ENCODE peak calls at places on chromosome 21, in four cellular contexts. W, O, Z and B are unnamed samples.

GRCh38 chr21:46297311-46298082 is 11.4 kb downstream of the YBEY start:
- DNase-seq in W (peak), O (no peak), Z (no peak), B (no peak)

GRCh38 chr21:45154511-45155508 is 80.4 kb downstream of the ADARB1 start:
- DNase-seq in W (no peak), O (peak), Z (no peak), B (no peak)

GRCh38 chr21:40886931-40887330 is 40.0 kb upstream of the DSCAM start:
- DNase-seq in W (no peak), O (no peak), Z (peak), B (no peak)

GRCh38 chr21:35232545-35233176 is 183.6 kb upstream of the RUNX1 start:
- DNase-seq in W (peak), O (no peak), Z (no peak), B (no peak)

GRCh38 chr21:34640858-34641257 is 25.9 kb upstream of the RCAN1 start:
- DNase-seq in W (peak), O (no peak), Z (no peak), B (no peak)

GRCh38 chr21:27189870-27190269 is 223.0 kb upstream of the ADAMTS5 start:
- DNase-seq in W (no peak), O (no peak), Z (no peak), B (no peak)

GRCh38 chr21:34999397-34999941 is 49.6 kb downstream of the RUNX1 start:
- DNase-seq in W (no peak), O (no peak), Z (no peak), B (no peak)

GRCh38 chr21:45336870-45337269 is 49.2 kb upstream of the POFUT2 start:
- DNase-seq in W (no peak), O (no peak), Z (no peak), B (no peak)

GRCh38 chr21:45830221-45830640 is 151.3 kb upstream of the COL6A1 start:
- DNase-seq in W (no peak), O (no peak), Z (no peak), B (no peak)

GRCh38 chr21:46253610-46254124 is 25.1 kb upstream of the LSS start:
- DNase-seq in W (peak), O (no peak), Z (no peak), B (no peak)

GRCh38 chr21:45385549-45386050 is 19.4 kb upstream of the COL18A1 start:
- DNase-seq in W (no peak), O (no peak), Z (no peak), B (peak)

GRCh38 chr21:45365608-45366241 is 39.2 kb upstream of the COL18A1 start:
- DNase-seq in W (peak), O (no peak), Z (no peak), B (no peak)

GRCh38 chr21:41032536-41032935 is 135.4 kb upstream of the BACE2 start:
- DNase-seq in W (no peak), O (no peak), Z (no peak), B (no peak)

GRCh38 chr21:46424621-46425020 is 34.1 kb upstream of the DIP2A start:
- DNase-seq in W (no peak), O (no peak), Z (no peak), B (no peak)

GRCh38 chr21:15309721-15310120 is 244.9 kb upstream of the NRIP1 start:
- DNase-seq in W (no peak), O (no peak), Z (no peak), B (no peak)

GRCh38 chr21:15367061-15367626 is 302.3 kb upstream of the NRIP1 start:
- DNase-seq in W (no peak), O (no peak), Z (no peak), B (no peak)

GRCh38 chr21:35366348-35367085 is 317.4 kb upstream of the RUNX1 start:
- DNase-seq in W (no peak), O (no peak), Z (no peak), B (no peak)

GRCh38 chr21:42059721-42060120 is 11.4 kb upstream of the UMODL1 start:
- DNase-seq in W (no peak), O (no peak), Z (no peak), B (no peak)

GRCh38 chr21:28229811-28230210 is 762.9 kb downstream of the LTN1 start:
- DNase-seq in W (peak), O (no peak), Z (no peak), B (no peak)

GRCh38 chr21:45482899-45483821 is 59.1 kb downstream of the SLC19A1 start:
- DNase-seq in W (no peak), O (no peak), Z (no peak), B (no peak)

GRCh38 chr21:20254964-20255363 is 743.2 kb upstream of the NCAM2 start:
- DNase-seq in W (no peak), O (no peak), Z (no peak), B (no peak)

GRCh38 chr21:25568230-25568629 is 39.1 kb downstream of the MRPL39 start:
- DNase-seq in W (peak), O (no peak), Z (no peak), B (no peak)
- TF ChIP-seq POLR2AphosphoS5 in W (peak), O (no peak), Z (no peak), B (no peak)

GRCh38 chr21:30057108-30057507 is 109.5 kb downstream of the CLDN17 start:
- DNase-seq in W (no peak), O (no peak), Z (no peak), B (no peak)

GRCh38 chr21:30058928-30059327 is 107.7 kb downstream of the CLDN17 start:
- DNase-seq in W (no peak), O (no peak), Z (no peak), B (no peak)
- H3K27ac ChIP-seq in W (no peak), O (no peak), Z (no peak), B (no peak)

GRCh38 chr21:16534408-16535099 is 804.8 kb downstream of the USP25 start:
- DNase-seq in W (peak), O (peak), Z (peak), B (peak)
- TF ChIP-seq POLR2AphosphoS5 in W (no peak), O (no peak), Z (peak), B (peak)

DNA sequence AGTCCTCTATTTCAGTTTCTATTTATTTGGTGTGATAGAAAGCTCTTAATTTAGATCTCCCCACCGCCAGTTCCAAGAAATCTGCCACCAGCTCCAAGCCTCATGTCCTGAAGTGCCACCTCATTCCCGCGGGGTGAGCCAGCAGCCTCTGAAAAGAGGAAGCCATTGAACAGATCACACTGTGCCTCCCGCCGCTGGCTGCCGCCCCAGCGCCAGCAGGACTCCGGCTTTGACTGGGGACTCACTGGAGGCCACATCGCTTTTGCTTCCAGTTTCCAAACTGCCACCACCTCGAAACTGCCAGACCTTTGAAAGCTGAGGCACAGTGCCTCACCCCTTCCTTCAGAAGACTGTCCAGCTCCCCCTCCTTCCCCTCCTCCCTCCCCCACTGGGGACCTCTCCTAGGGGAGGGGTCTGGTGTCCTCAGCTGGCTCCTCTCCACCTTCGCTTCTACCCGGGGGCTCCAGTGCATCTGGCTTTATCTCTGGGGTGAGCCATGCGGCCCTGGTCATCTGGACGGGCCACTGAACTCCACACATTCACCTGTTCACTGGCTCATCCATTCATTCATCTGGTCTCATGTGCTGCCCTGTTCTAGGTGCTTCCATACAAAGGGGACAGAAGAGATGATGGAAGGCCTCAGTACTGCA is 59.0 kb downstream of the VPS26C start:
- DNase-seq in W (no peak), O (peak), Z (peak), B (no peak)
- H3K27ac ChIP-seq in W (no peak), O (no peak), Z (peak), B (peak)

GRCh38 chr21:38942617-38943245 is 137.0 kb downstream of the ETS2 start:
- DNase-seq in W (no peak), O (no peak), Z (no peak), B (no peak)
- TF ChIP-seq POLR2AphosphoS5 in W (no peak), O (no peak), Z (no peak), B (no peak)

GRCh38 chr21:33360871-33361602 is 36.3 kb downstream of the IFNAR1 start:
- DNase-seq in W (peak), O (peak), Z (peak), B (peak)

GRCh38 chr21:33359446-33359845 is 34.7 kb downstream of the IFNAR1 start:
- DNase-seq in W (no peak), O (no peak), Z (no peak), B (no peak)

GRCh38 chr21:33357177-33357576 is 32.4 kb downstream of the IFNAR1 start:
- DNase-seq in W (no peak), O (no peak), Z (no peak), B (no peak)

GRCh38 chr21:33362044-33362555 is 37.3 kb downstream of the IFNAR1 start:
- DNase-seq in W (no peak), O (no peak), Z (peak), B (peak)

GRCh38 chr21:33360281-33360680 is 35.5 kb downstream of the IFNAR1 start:
- DNase-seq in W (peak), O (no peak), Z (no peak), B (no peak)
- H3K27ac ChIP-seq in W (no peak), O (peak), Z (no peak), B (peak)

GRCh38 chr21:43717967-43718871 is 710 bp upstream of the PDXK start:
- DNase-seq in W (no peak), O (peak), Z (no peak), B (no peak)

GRCh38 chr21:43719748-43720538 is 1.0 kb downstream of the PDXK start:
- DNase-seq in W (no peak), O (no peak), Z (no peak), B (no peak)

GRCh38 chr21:43717166-43717853 is 1.6 kb upstream of the PDXK start:
- DNase-seq in W (no peak), O (no peak), Z (no peak), B (no peak)

GRCh38 chr21:43720539-43721224 is 1.8 kb downstream of the PDXK start:
- DNase-seq in W (no peak), O (no peak), Z (no peak), B (no peak)

GRCh38 chr21:43718872-43719747 is at the start of gene PDXK:
- DNase-seq in W (peak), O (peak), Z (peak), B (no peak)
- TF ChIP-seq POLR2AphosphoS5 in W (peak), O (peak), Z (peak), B (peak)